ENCODE peak calls at places on chromosomes 1 and 21, in eight cellular contexts. One of them, this sample, is unnamed.

GRCh38 chr1:110505596-110505995 is 13.4 kb downstream of the KCNA10 start:
- DNase-seq in heart right ventricle: no peak
- DNase-seq in ELF-1: peak
- DNase-seq in hypothalamus: no peak
- DNase-seq in neuronal stem cell: no peak
- DNase-seq in stimulated activated CD8-positive, alpha-beta memory T cell treated with anti-CD3 and anti-CD28 coated beads, Interleukin-7, amount 100 ng/mL, for 24 hours: no peak
- DNase-seq in H7: no peak
- DNase-seq in aorta: no peak
- DNase-seq in this sample: no peak

GRCh38 chr1:58660105-58660504 is 39.8 kb downstream of the MYSM1 start:
- DNase-seq in stimulated activated CD8-positive, alpha-beta memory T cell treated with anti-CD3 and anti-CD28 coated beads, Interleukin-7, amount 100 ng/mL, for 24 hours: no peak
- DNase-seq in heart right ventricle: no peak
- DNase-seq in aorta: no peak
- DNase-seq in neuronal stem cell: no peak
- DNase-seq in H7: no peak
- DNase-seq in ELF-1: no peak
- DNase-seq in hypothalamus: no peak
- DNase-seq in this sample: no peak

GRCh38 chr1:212244441-212244840 is 40.8 kb upstream of the PPP2R5A start:
- DNase-seq in neuronal stem cell: no peak
- DNase-seq in stimulated activated CD8-positive, alpha-beta memory T cell treated with anti-CD3 and anti-CD28 coated beads, Interleukin-7, amount 100 ng/mL, for 24 hours: no peak
- DNase-seq in ELF-1: no peak
- DNase-seq in H7: no peak
- DNase-seq in heart right ventricle: no peak
- DNase-seq in hypothalamus: no peak
- DNase-seq in aorta: no peak
- DNase-seq in this sample: no peak

GRCh38 chr21:15706686-15707085 is 23.1 kb upstream of the USP25 start:
- DNase-seq in aorta: no peak
- DNase-seq in neuronal stem cell: no peak
- DNase-seq in ELF-1: peak
- DNase-seq in heart right ventricle: peak
- DNase-seq in stimulated activated CD8-positive, alpha-beta memory T cell treated with anti-CD3 and anti-CD28 coated beads, Interleukin-7, amount 100 ng/mL, for 24 hours: no peak
- DNase-seq in hypothalamus: no peak
- DNase-seq in H7: no peak
- DNase-seq in this sample: no peak

GRCh38 chr21:44801468-44802395 is at the start of gene UBE2G2:
- DNase-seq in hypothalamus: peak
- DNase-seq in ELF-1: peak
- DNase-seq in stimulated activated CD8-positive, alpha-beta memory T cell treated with anti-CD3 and anti-CD28 coated beads, Interleukin-7, amount 100 ng/mL, for 24 hours: peak
- DNase-seq in aorta: peak
- DNase-seq in neuronal stem cell: peak
- DNase-seq in heart right ventricle: peak
- DNase-seq in H7: peak
- DNase-seq in this sample: peak

GRCh38 chr21:29218749-29219148 is 80.0 kb upstream of the BACH1 start:
- DNase-seq in ELF-1: no peak
- DNase-seq in heart right ventricle: no peak
- DNase-seq in H7: no peak
- DNase-seq in hypothalamus: no peak
- DNase-seq in neuronal stem cell: no peak
- DNase-seq in stimulated activated CD8-positive, alpha-beta memory T cell treated with anti-CD3 and anti-CD28 coated beads, Interleukin-7, amount 100 ng/mL, for 24 hours: no peak
- DNase-seq in aorta: no peak
- DNase-seq in this sample: no peak

GRCh38 chr1:193850745-193851144 is 664.3 kb upstream of the B3GALT2 start:
- DNase-seq in neuronal stem cell: no peak
- DNase-seq in heart right ventricle: no peak
- DNase-seq in aorta: no peak
- DNase-seq in ELF-1: no peak
- DNase-seq in H7: no peak
- DNase-seq in hypothalamus: no peak
- DNase-seq in stimulated activated CD8-positive, alpha-beta memory T cell treated with anti-CD3 and anti-CD28 coated beads, Interleukin-7, amount 100 ng/mL, for 24 hours: no peak
- DNase-seq in this sample: no peak

GRCh38 chr1:150563340-150564038 is 14.3 kb downstream of the ADAMTSL4 start:
- DNase-seq in ELF-1: no peak
- DNase-seq in stimulated activated CD8-positive, alpha-beta memory T cell treated with anti-CD3 and anti-CD28 coated beads, Interleukin-7, amount 100 ng/mL, for 24 hours: no peak
- DNase-seq in aorta: peak
- DNase-seq in heart right ventricle: no peak
- DNase-seq in neuronal stem cell: no peak
- DNase-seq in hypothalamus: no peak
- DNase-seq in H7: no peak
- DNase-seq in this sample: peak

GRCh38 chr1:58679463-58679862 is 20.4 kb downstream of the MYSM1 start:
- DNase-seq in ELF-1: no peak
- DNase-seq in heart right ventricle: no peak
- DNase-seq in H7: no peak
- DNase-seq in hypothalamus: no peak
- DNase-seq in aorta: no peak
- DNase-seq in neuronal stem cell: no peak
- DNase-seq in stimulated activated CD8-positive, alpha-beta memory T cell treated with anti-CD3 and anti-CD28 coated beads, Interleukin-7, amount 100 ng/mL, for 24 hours: no peak
- DNase-seq in this sample: no peak

GRCh38 chr1:158830904-158831507 is at the start of gene MNDA:
- DNase-seq in aorta: no peak
- DNase-seq in stimulated activated CD8-positive, alpha-beta memory T cell treated with anti-CD3 and anti-CD28 coated beads, Interleukin-7, amount 100 ng/mL, for 24 hours: no peak
- DNase-seq in H7: no peak
- DNase-seq in hypothalamus: no peak
- DNase-seq in neuronal stem cell: no peak
- DNase-seq in ELF-1: no peak
- DNase-seq in heart right ventricle: no peak
- DNase-seq in this sample: no peak

GRCh38 chr1:234758851-234759250 is 148.9 kb upstream of the IRF2BP2 start:
- DNase-seq in H7: no peak
- DNase-seq in hypothalamus: no peak
- DNase-seq in stimulated activated CD8-positive, alpha-beta memory T cell treated with anti-CD3 and anti-CD28 coated beads, Interleukin-7, amount 100 ng/mL, for 24 hours: no peak
- DNase-seq in aorta: no peak
- DNase-seq in neuronal stem cell: no peak
- DNase-seq in heart right ventricle: no peak
- DNase-seq in ELF-1: no peak
- DNase-seq in this sample: peak

GRCh38 chr1:42518894-42519293 is 55.8 kb downstream of the CCDC30 start:
- DNase-seq in aorta: no peak
- DNase-seq in heart right ventricle: no peak
- DNase-seq in hypothalamus: no peak
- DNase-seq in neuronal stem cell: no peak
- DNase-seq in H7: no peak
- DNase-seq in stimulated activated CD8-positive, alpha-beta memory T cell treated with anti-CD3 and anti-CD28 coated beads, Interleukin-7, amount 100 ng/mL, for 24 hours: no peak
- DNase-seq in ELF-1: no peak
- DNase-seq in this sample: no peak

GRCh38 chr1:75954594-75954993 is 22.4 kb upstream of the ASB17 start:
- DNase-seq in H7: no peak
- DNase-seq in heart right ventricle: no peak
- DNase-seq in stimulated activated CD8-positive, alpha-beta memory T cell treated with anti-CD3 and anti-CD28 coated beads, Interleukin-7, amount 100 ng/mL, for 24 hours: no peak
- DNase-seq in neuronal stem cell: no peak
- DNase-seq in ELF-1: no peak
- DNase-seq in aorta: no peak
- DNase-seq in hypothalamus: no peak
- DNase-seq in this sample: no peak

GRCh38 chr1:156767879-156768608 is 709 bp downstream of the PRCC start:
- DNase-seq in neuronal stem cell: peak
- DNase-seq in aorta: peak
- DNase-seq in H7: peak
- DNase-seq in stimulated activated CD8-positive, alpha-beta memory T cell treated with anti-CD3 and anti-CD28 coated beads, Interleukin-7, amount 100 ng/mL, for 24 hours: no peak
- DNase-seq in heart right ventricle: peak
- DNase-seq in ELF-1: peak
- DNase-seq in hypothalamus: no peak
- DNase-seq in this sample: peak

GRCh38 chr1:114688526-114688925 is 6.8 kb downstream of the AMPD1 start:
- DNase-seq in aorta: no peak
- DNase-seq in stimulated activated CD8-positive, alpha-beta memory T cell treated with anti-CD3 and anti-CD28 coated beads, Interleukin-7, amount 100 ng/mL, for 24 hours: no peak
- DNase-seq in hypothalamus: no peak
- DNase-seq in neuronal stem cell: no peak
- DNase-seq in ELF-1: no peak
- DNase-seq in heart right ventricle: no peak
- DNase-seq in H7: no peak
- DNase-seq in this sample: no peak

GRCh38 chr1:178941849-178942248 is 71.0 kb upstream of the ANGPTL1 start:
- DNase-seq in aorta: no peak
- DNase-seq in heart right ventricle: no peak
- DNase-seq in ELF-1: no peak
- DNase-seq in hypothalamus: no peak
- DNase-seq in H7: no peak
- DNase-seq in neuronal stem cell: no peak
- DNase-seq in stimulated activated CD8-positive, alpha-beta memory T cell treated with anti-CD3 and anti-CD28 coated beads, Interleukin-7, amount 100 ng/mL, for 24 hours: no peak
- DNase-seq in this sample: no peak

GRCh38 chr1:12539705-12540579 is 78.1 kb downstream of the DHRS3 start:
- DNase-seq in H7: peak
- DNase-seq in ELF-1: peak
- DNase-seq in heart right ventricle: peak
- DNase-seq in aorta: peak
- DNase-seq in neuronal stem cell: peak
- DNase-seq in hypothalamus: no peak
- DNase-seq in stimulated activated CD8-positive, alpha-beta memory T cell treated with anti-CD3 and anti-CD28 coated beads, Interleukin-7, amount 100 ng/mL, for 24 hours: no peak
- DNase-seq in this sample: no peak

GRCh38 chr1:33255347-33256311 is 663 bp upstream of the ZNF362 start:
- DNase-seq in hypothalamus: peak
- DNase-seq in aorta: peak
- DNase-seq in neuronal stem cell: no peak
- DNase-seq in stimulated activated CD8-positive, alpha-beta memory T cell treated with anti-CD3 and anti-CD28 coated beads, Interleukin-7, amount 100 ng/mL, for 24 hours: no peak
- DNase-seq in heart right ventricle: peak
- DNase-seq in H7: peak
- DNase-seq in ELF-1: peak
- DNase-seq in this sample: no peak

GRCh38 chr1:156099282-156099681 is 15.2 kb upstream of the LMNA start:
- DNase-seq in neuronal stem cell: no peak
- DNase-seq in heart right ventricle: no peak
- DNase-seq in hypothalamus: no peak
- DNase-seq in ELF-1: no peak
- DNase-seq in aorta: no peak
- DNase-seq in H7: no peak
- DNase-seq in stimulated activated CD8-positive, alpha-beta memory T cell treated with anti-CD3 and anti-CD28 coated beads, Interleukin-7, amount 100 ng/mL, for 24 hours: no peak
- DNase-seq in this sample: no peak

GRCh38 chr1:228158690-228159665 is 6.6 kb upstream of the IBA57 start:
- DNase-seq in neuronal stem cell: no peak
- DNase-seq in aorta: peak
- DNase-seq in H7: peak
- DNase-seq in hypothalamus: no peak
- DNase-seq in ELF-1: no peak
- DNase-seq in heart right ventricle: no peak
- DNase-seq in stimulated activated CD8-positive, alpha-beta memory T cell treated with anti-CD3 and anti-CD28 coated beads, Interleukin-7, amount 100 ng/mL, for 24 hours: no peak
- DNase-seq in this sample: no peak

GRCh38 chr1:71037829-71038620 is 9.6 kb downstream of the PTGER3 start:
- DNase-seq in neuronal stem cell: no peak
- DNase-seq in aorta: no peak
- DNase-seq in hypothalamus: no peak
- DNase-seq in heart right ventricle: no peak
- DNase-seq in H7: no peak
- DNase-seq in ELF-1: no peak
- DNase-seq in stimulated activated CD8-positive, alpha-beta memory T cell treated with anti-CD3 and anti-CD28 coated beads, Interleukin-7, amount 100 ng/mL, for 24 hours: no peak
- DNase-seq in this sample: no peak

GRCh38 chr21:19065164-19065563 is 661.6 kb upstream of the TMPRSS15 start:
- DNase-seq in aorta: no peak
- DNase-seq in H7: no peak
- DNase-seq in heart right ventricle: no peak
- DNase-seq in ELF-1: no peak
- DNase-seq in neuronal stem cell: no peak
- DNase-seq in hypothalamus: no peak
- DNase-seq in stimulated activated CD8-positive, alpha-beta memory T cell treated with anti-CD3 and anti-CD28 coated beads, Interleukin-7, amount 100 ng/mL, for 24 hours: no peak
- DNase-seq in this sample: no peak

GRCh38 chr1:168499094-168500049 is 44.4 kb downstream of the XCL2 start:
- DNase-seq in ELF-1: no peak
- DNase-seq in hypothalamus: no peak
- DNase-seq in heart right ventricle: no peak
- DNase-seq in stimulated activated CD8-positive, alpha-beta memory T cell treated with anti-CD3 and anti-CD28 coated beads, Interleukin-7, amount 100 ng/mL, for 24 hours: no peak
- DNase-seq in H7: no peak
- DNase-seq in aorta: no peak
- DNase-seq in neuronal stem cell: no peak
- DNase-seq in this sample: no peak

GRCh38 chr1:202564958-202565497 is 145.2 kb downstream of the SYT2 start:
- DNase-seq in neuronal stem cell: no peak
- DNase-seq in aorta: no peak
- DNase-seq in heart right ventricle: no peak
- DNase-seq in stimulated activated CD8-positive, alpha-beta memory T cell treated with anti-CD3 and anti-CD28 coated beads, Interleukin-7, amount 100 ng/mL, for 24 hours: no peak
- DNase-seq in H7: no peak
- DNase-seq in ELF-1: no peak
- DNase-seq in hypothalamus: no peak
- DNase-seq in this sample: no peak

GRCh38 chr1:37068897-37069296 is 34.6 kb upstream of the GRIK3 start:
- DNase-seq in H7: no peak
- DNase-seq in hypothalamus: no peak
- DNase-seq in neuronal stem cell: no peak
- DNase-seq in ELF-1: no peak
- DNase-seq in heart right ventricle: no peak
- DNase-seq in stimulated activated CD8-positive, alpha-beta memory T cell treated with anti-CD3 and anti-CD28 coated beads, Interleukin-7, amount 100 ng/mL, for 24 hours: no peak
- DNase-seq in aorta: no peak
- DNase-seq in this sample: no peak

GRCh38 chr1:246786606-246787238 is 62.5 kb downstream of the SCCPDH start:
- DNase-seq in H7: no peak
- DNase-seq in aorta: no peak
- DNase-seq in stimulated activated CD8-positive, alpha-beta memory T cell treated with anti-CD3 and anti-CD28 coated beads, Interleukin-7, amount 100 ng/mL, for 24 hours: no peak
- DNase-seq in ELF-1: no peak
- DNase-seq in neuronal stem cell: no peak
- DNase-seq in hypothalamus: no peak
- DNase-seq in heart right ventricle: no peak
- DNase-seq in this sample: no peak

GRCh38 chr1:240312872-240313271 is 221.2 kb downstream of the FMN2 start:
- DNase-seq in stimulated activated CD8-positive, alpha-beta memory T cell treated with anti-CD3 and anti-CD28 coated beads, Interleukin-7, amount 100 ng/mL, for 24 hours: no peak
- DNase-seq in H7: no peak
- DNase-seq in hypothalamus: no peak
- DNase-seq in ELF-1: no peak
- DNase-seq in heart right ventricle: no peak
- DNase-seq in neuronal stem cell: no peak
- DNase-seq in aorta: no peak
- DNase-seq in this sample: no peak

GRCh38 chr1:156508205-156508954 is 7.8 kb upstream of the MEF2D start:
- DNase-seq in ELF-1: no peak
- DNase-seq in aorta: peak
- DNase-seq in neuronal stem cell: no peak
- DNase-seq in stimulated activated CD8-positive, alpha-beta memory T cell treated with anti-CD3 and anti-CD28 coated beads, Interleukin-7, amount 100 ng/mL, for 24 hours: no peak
- DNase-seq in H7: no peak
- DNase-seq in heart right ventricle: peak
- DNase-seq in hypothalamus: no peak
- DNase-seq in this sample: no peak

GRCh38 chr21:45150630-45151265 is 76.4 kb downstream of the ADARB1 start:
- DNase-seq in neuronal stem cell: no peak
- DNase-seq in aorta: no peak
- DNase-seq in hypothalamus: no peak
- DNase-seq in H7: no peak
- DNase-seq in ELF-1: no peak
- DNase-seq in heart right ventricle: no peak
- DNase-seq in stimulated activated CD8-positive, alpha-beta memory T cell treated with anti-CD3 and anti-CD28 coated beads, Interleukin-7, amount 100 ng/mL, for 24 hours: no peak
- DNase-seq in this sample: no peak

GRCh38 chr1:95223110-95223509 is 10.9 kb upstream of the RWDD3 start:
- DNase-seq in stimulated activated CD8-positive, alpha-beta memory T cell treated with anti-CD3 and anti-CD28 coated beads, Interleukin-7, amount 100 ng/mL, for 24 hours: no peak
- DNase-seq in H7: no peak
- DNase-seq in neuronal stem cell: no peak
- DNase-seq in hypothalamus: no peak
- DNase-seq in aorta: no peak
- DNase-seq in ELF-1: no peak
- DNase-seq in heart right ventricle: no peak
- DNase-seq in this sample: no peak

GRCh38 chr1:168469690-168470089 is 74.1 kb downstream of the XCL2 start:
- DNase-seq in neuronal stem cell: no peak
- DNase-seq in ELF-1: peak
- DNase-seq in H7: no peak
- DNase-seq in stimulated activated CD8-positive, alpha-beta memory T cell treated with anti-CD3 and anti-CD28 coated beads, Interleukin-7, amount 100 ng/mL, for 24 hours: peak
- DNase-seq in aorta: no peak
- DNase-seq in heart right ventricle: peak
- DNase-seq in hypothalamus: no peak
- DNase-seq in this sample: no peak

GRCh38 chr21:41926068-41926806 is 27.6 kb downstream of the C2CD2 start:
- DNase-seq in heart right ventricle: no peak
- DNase-seq in ELF-1: peak
- DNase-seq in neuronal stem cell: no peak
- DNase-seq in H7: peak
- DNase-seq in aorta: no peak
- DNase-seq in hypothalamus: no peak
- DNase-seq in stimulated activated CD8-positive, alpha-beta memory T cell treated with anti-CD3 and anti-CD28 coated beads, Interleukin-7, amount 100 ng/mL, for 24 hours: no peak
- DNase-seq in this sample: peak

GRCh38 chr21:42056996-42057689 is 14.0 kb upstream of the UMODL1 start:
- DNase-seq in aorta: peak
- DNase-seq in H7: peak
- DNase-seq in heart right ventricle: no peak
- DNase-seq in ELF-1: peak
- DNase-seq in hypothalamus: no peak
- DNase-seq in neuronal stem cell: no peak
- DNase-seq in stimulated activated CD8-positive, alpha-beta memory T cell treated with anti-CD3 and anti-CD28 coated beads, Interleukin-7, amount 100 ng/mL, for 24 hours: no peak
- DNase-seq in this sample: no peak

GRCh38 chr1:193115629-193116227 is 6.1 kb upstream of the CDC73 start:
- DNase-seq in neuronal stem cell: no peak
- DNase-seq in H7: no peak
- DNase-seq in ELF-1: peak
- DNase-seq in stimulated activated CD8-positive, alpha-beta memory T cell treated with anti-CD3 and anti-CD28 coated beads, Interleukin-7, amount 100 ng/mL, for 24 hours: no peak
- DNase-seq in heart right ventricle: no peak
- DNase-seq in hypothalamus: no peak
- DNase-seq in aorta: no peak
- DNase-seq in this sample: no peak